ENCODE peak calls at places on chromosomes 4 and X, in seven cellular contexts. M, Y, H, T, K, X and S are unnamed samples.

GRCh38 chr4:43251760-43252317 is 359.3 kb downstream of the GRXCR1 start:
- DNase-seq in M (no peak), Y (no peak), H (no peak), T (no peak), K (no peak), X (no peak), S (no peak)

GRCh38 chrX:103398321-103398937 is 22.1 kb downstream of the BEX3 start:
- DNase-seq in M (peak), Y (no peak), H (no peak), T (no peak), K (no peak), X (no peak), S (no peak)

GRCh38 chr4:67333663-67334062 is 211.6 kb downstream of the CENPC start:
- DNase-seq in M (no peak), Y (no peak), H (no peak), T (no peak), K (no peak), X (no peak), S (no peak)

GRCh38 chr4:95537967-95538485 is 10.7 kb downstream of the UNC5C start:
- DNase-seq in M (no peak), Y (no peak), H (no peak), T (no peak), K (no peak), X (no peak), S (no peak)

GRCh38 chr4:14771091-14771490 is 231.2 kb upstream of the CPEB2 start:
- DNase-seq in M (no peak), Y (no peak), H (no peak), T (no peak), K (no peak), X (no peak), S (no peak)

GRCh38 chrX:154546354-154547244 is at the start of gene G6PD:
- DNase-seq in M (peak), Y (no peak), H (peak), T (peak), K (peak), X (peak), S (peak)

GRCh38 chrX:115448146-115448545 is 112.8 kb upstream of the PLS3 start:
- DNase-seq in M (no peak), Y (no peak), H (no peak), T (no peak), K (no peak), X (no peak), S (no peak)

GRCh38 chr4:109921384-109921808 is 8.7 kb downstream of the EGF start:
- DNase-seq in M (no peak), Y (no peak), H (no peak), T (no peak), K (no peak), X (no peak), S (no peak)

GRCh38 chr4:113588895-113589668 is 172.5 kb downstream of the CAMK2D start:
- DNase-seq in M (no peak), Y (no peak), H (peak), T (no peak), K (no peak), X (no peak), S (no peak)

GRCh38 chr4:149835280-149835679 is 19.6 kb upstream of the IQCM start:
- DNase-seq in M (no peak), Y (no peak), H (no peak), T (no peak), K (no peak), X (no peak), S (no peak)

GRCh38 chr4:68375667-68376559 is 26.0 kb upstream of the YTHDC1 start:
- DNase-seq in M (peak), Y (no peak), H (peak), T (peak), K (no peak), X (peak), S (peak)

GRCh38 chrX:111288841-111289240 is 18.6 kb upstream of the CAPN6 start:
- DNase-seq in M (no peak), Y (no peak), H (no peak), T (no peak), K (no peak), X (no peak), S (no peak)

GRCh38 chr4:8644461-8644891 is 51.9 kb downstream of the CPZ start:
- DNase-seq in M (no peak), Y (peak), H (no peak), T (no peak), K (no peak), X (no peak), S (no peak)

GRCh38 chr4:107631568-107631967 is 88.5 kb downstream of the PAPSS1 start:
- DNase-seq in M (no peak), Y (peak), H (no peak), T (no peak), K (no peak), X (peak), S (no peak)

GRCh38 chrX:154468217-154468616 is 10.1 kb downstream of the PLXNA3 start:
- DNase-seq in M (no peak), Y (no peak), H (no peak), T (no peak), K (no peak), X (no peak), S (no peak)

GRCh38 chr4:163462556-163462955 is 11.0 kb downstream of the TKTL2 start:
- DNase-seq in M (no peak), Y (no peak), H (no peak), T (no peak), K (no peak), X (no peak), S (no peak)

GRCh38 chrX:49041683-49042529 is 1.3 kb downstream of the TFE3 start:
- DNase-seq in M (no peak), Y (no peak), H (peak), T (peak), K (peak), X (no peak), S (no peak)

GRCh38 chrX:43971966-43972961 is 926 bp downstream of the NDP start:
- DNase-seq in M (no peak), Y (no peak), H (no peak), T (no peak), K (no peak), X (no peak), S (no peak)

GRCh38 chrX:18410038-18410437 is 15.4 kb upstream of the CDKL5 start:
- DNase-seq in M (no peak), Y (no peak), H (no peak), T (no peak), K (no peak), X (no peak), S (no peak)

GRCh38 chrX:134572816-134573682 is 85.2 kb downstream of the PLAC1 start:
- DNase-seq in M (no peak), Y (no peak), H (no peak), T (no peak), K (no peak), X (no peak), S (no peak)

GRCh38 chr4:61202100-61202637 is 2.0 kb downstream of the ADGRL3 start:
- DNase-seq in M (no peak), Y (peak), H (no peak), T (no peak), K (peak), X (peak), S (no peak)

GRCh38 chr4:156959298-156959702 is 12.3 kb downstream of the PDGFC start:
- DNase-seq in M (no peak), Y (no peak), H (no peak), T (no peak), K (no peak), X (no peak), S (no peak)

GRCh38 chr4:156962069-156962377 is 9.6 kb downstream of the PDGFC start:
- DNase-seq in M (no peak), Y (no peak), H (no peak), T (no peak), K (no peak), X (no peak), S (no peak)

GRCh38 chr4:156963419-156963818 is 8.2 kb downstream of the PDGFC start:
- DNase-seq in M (no peak), Y (no peak), H (no peak), T (no peak), K (no peak), X (no peak), S (no peak)

GRCh38 chr4:156962551-156962974 is 9.0 kb downstream of the PDGFC start:
- DNase-seq in M (no peak), Y (peak), H (no peak), T (no peak), K (no peak), X (no peak), S (no peak)

DNA sequence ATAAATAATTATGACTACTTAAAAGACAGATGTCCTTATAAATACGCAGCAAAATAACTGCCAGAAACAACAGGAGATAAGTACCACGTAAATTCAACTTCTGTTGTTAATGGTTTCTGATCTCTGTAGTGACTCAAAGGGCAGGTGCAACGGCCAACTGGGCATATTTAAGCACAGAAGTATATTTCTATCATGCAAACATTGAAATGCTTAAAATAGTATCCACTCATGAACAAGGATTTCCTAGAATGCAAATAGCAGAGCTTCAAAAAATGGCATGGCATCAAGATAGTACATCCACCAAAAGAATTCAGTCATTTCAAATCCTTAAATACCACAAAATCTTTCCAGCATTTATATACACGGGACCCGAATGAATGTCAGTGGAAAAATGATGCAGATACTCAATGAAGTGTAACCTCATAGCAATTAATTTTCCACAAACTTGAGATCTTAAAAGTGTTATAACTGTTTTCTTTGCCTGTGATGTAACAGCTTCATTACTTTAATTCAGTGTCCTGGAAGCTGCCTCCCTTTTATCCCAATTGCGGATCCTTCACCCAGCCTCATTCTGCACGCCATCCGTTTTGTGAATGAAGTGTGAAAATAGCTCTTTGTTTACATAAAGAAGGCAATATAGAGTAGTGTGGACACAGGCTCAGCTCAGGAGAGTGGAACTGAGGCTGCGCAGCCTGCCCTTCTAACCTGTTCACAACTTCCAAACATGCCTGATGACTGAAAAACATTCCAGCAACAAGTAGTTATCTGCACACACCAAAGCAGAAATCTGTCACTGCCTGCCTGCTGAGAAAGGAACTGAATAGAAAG is 10.1 kb downstream of the PDGFC start:
- DNase-seq in M (no peak), Y (no peak), H (no peak), T (no peak), K (no peak), X (no peak), S (no peak)
- H3K27ac ChIP-seq in M (no peak), Y (peak), H (no peak), T (no peak), K (no peak), X (no peak), S (no peak)

GRCh38 chr4:153241295-153241694 is 37.1 kb downstream of the TRIM2 start:
- DNase-seq in M (no peak), Y (no peak), H (no peak), T (no peak), K (no peak), X (no peak), S (no peak)

GRCh38 chr4:153234923-153235322 is 30.7 kb downstream of the TRIM2 start:
- DNase-seq in M (no peak), Y (no peak), H (no peak), T (no peak), K (no peak), X (no peak), S (no peak)

GRCh38 chr4:153241970-153242847 is 38.0 kb downstream of the TRIM2 start:
- DNase-seq in M (no peak), Y (no peak), H (no peak), T (no peak), K (no peak), X (no peak), S (no peak)

GRCh38 chr4:153239409-153239808 is 35.2 kb downstream of the TRIM2 start:
- DNase-seq in M (no peak), Y (no peak), H (no peak), T (no peak), K (no peak), X (no peak), S (no peak)

GRCh38 chr4:153238146-153238919 is 34.1 kb downstream of the TRIM2 start:
- DNase-seq in M (no peak), Y (no peak), H (no peak), T (no peak), K (no peak), X (no peak), S (no peak)
- H3K27ac ChIP-seq in M (no peak), Y (no peak), H (no peak), T (no peak), K (no peak), X (no peak), S (no peak)

GRCh38 chrX:42943051-42943450 is 165.1 kb upstream of the PPP1R2C start:
- DNase-seq in M (no peak), Y (no peak), H (peak), T (no peak), K (no peak), X (no peak), S (no peak)
- H3K27ac ChIP-seq in M (no peak), Y (no peak), H (peak), T (peak), K (no peak), X (no peak), S (peak)

GRCh38 chr4:52249583-52249982 is 198.5 kb downstream of the SPATA18 start:
- DNase-seq in M (no peak), Y (no peak), H (no peak), T (no peak), K (no peak), X (no peak), S (no peak)
- H3K27ac ChIP-seq in M (no peak), Y (no peak), H (no peak), T (no peak), K (no peak), X (no peak), S (no peak)

DNA sequence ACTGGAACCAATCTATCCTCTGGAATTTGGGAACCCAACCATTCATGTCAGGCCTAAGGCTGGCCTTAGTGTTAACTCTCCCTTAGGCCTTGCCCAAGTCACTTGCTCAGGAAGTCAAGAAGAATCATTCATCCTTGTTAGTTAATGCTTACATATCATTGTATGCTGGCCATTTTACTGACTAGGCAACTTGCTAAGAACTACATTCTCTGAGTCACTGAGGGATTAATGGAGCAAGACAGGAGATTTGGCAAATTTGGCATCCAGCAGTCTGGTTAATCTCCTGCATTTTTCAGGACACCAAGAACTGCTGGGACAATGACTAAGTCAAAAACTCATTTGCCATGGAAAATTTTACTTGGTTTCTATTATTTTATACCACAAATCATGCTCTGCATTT is 115.8 kb upstream of the DDIT4L start:
- DNase-seq in M (no peak), Y (no peak), H (no peak), T (no peak), K (no peak), X (no peak), S (no peak)
- H3K27ac ChIP-seq in M (no peak), Y (no peak), H (no peak), T (no peak), K (no peak), X (no peak), S (no peak)

GRCh38 chr4:164945146-164945545 is 32.3 kb downstream of the TRIM61 start:
- DNase-seq in M (no peak), Y (no peak), H (no peak), T (no peak), K (no peak), X (no peak), S (no peak)
- H3K27ac ChIP-seq in M (no peak), Y (no peak), H (no peak), T (no peak), K (no peak), X (no peak), S (no peak)